ENCODE peak calls at places on chromosomes 5 and 9, in five cellular contexts. V, A, K, O and C are unnamed samples.
A peak's percentile ranks its signal among the peaks of the same experiment; 100 is the strongest.

GRCh38 chr9:2086971-2087370 is 71.8 kb downstream of the SMARCA2 start:
- DNase-seq in K (no peak), V (no peak), O (no peak), A (no peak), C (no peak)

GRCh38 chr5:127343866-127344265 is 53.3 kb downstream of the MEGF10 start:
- DNase-seq in O (no peak), A (no peak), K (no peak), V (no peak), C (no peak)

GRCh38 chr9:113580041-113580953 is 116.8 kb downstream of the RGS3 start:
- DNase-seq in V (no peak), A (no peak), K (peak; percentile 85), O (peak; percentile 50), C (peak; percentile 37)

GRCh38 chr9:133460405-133461175 is 812 bp downstream of the CACFD1 start:
- DNase-seq in K (no peak), O (no peak), A (peak; percentile 70), V (no peak), C (peak; percentile 23)

GRCh38 chr9:5939530-5939929 is 48.8 kb downstream of the MLANA start:
- DNase-seq in O (no peak), V (no peak), A (no peak), K (no peak), C (no peak)

GRCh38 chr5:62594364-62594984 is 15.9 kb downstream of the LRRC70 start:
- DNase-seq in V (no peak), K (no peak), O (no peak), A (no peak), C (no peak)

GRCh38 chr5:61575103-61575502 is 243.0 kb downstream of the ZSWIM6 start:
- DNase-seq in O (no peak), V (no peak), A (no peak), K (peak; percentile 78), C (peak; percentile 79)

GRCh38 chr9:109922617-109923260 is 142.7 kb downstream of the PALM2AKAP2 start:
- DNase-seq in O (no peak), K (no peak), V (no peak), A (no peak), C (no peak)

GRCh38 chr9:3528466-3528865 is 2.7 kb upstream of the RFX3 start:
- DNase-seq in V (no peak), K (no peak), O (no peak), A (peak; percentile 79), C (no peak)

GRCh38 chr5:170470275-170470674 is 33.5 kb upstream of the KCNIP1 start:
- DNase-seq in K (no peak), A (no peak), O (no peak), V (no peak), C (no peak)

GRCh38 chr5:53095931-53096525 is 13.5 kb downstream of the MOCS2 start:
- DNase-seq in K (peak; percentile 76), A (peak; percentile 41), V (peak; percentile 28), O (peak; percentile 52), C (peak; percentile 67)

GRCh38 chr9:92467511-92467910 is 14.8 kb downstream of the ASPN start:
- DNase-seq in V (no peak), K (no peak), O (no peak), A (no peak), C (no peak)

GRCh38 chr5:105740242-105740641 is 1930.5 kb downstream of the EFNA5 start:
- DNase-seq in V (no peak), O (no peak), A (no peak), K (no peak), C (peak; percentile 35)

GRCh38 chr5:14681236-14681752 is 16.8 kb downstream of the OTULIN start:
- DNase-seq in V (no peak), O (no peak), K (no peak), A (no peak), C (no peak)

GRCh38 chr5:42552597-42552996 is 129.4 kb downstream of the GHR start:
- DNase-seq in O (no peak), V (no peak), A (no peak), K (no peak), C (no peak)

GRCh38 chr5:145792840-145793239 is 42.3 kb downstream of the PRELID2 start:
- DNase-seq in K (no peak), A (no peak), O (no peak), V (no peak), C (no peak)

GRCh38 chr9:109652971-109653370 is 127.0 kb upstream of the PALM2AKAP2 start:
- DNase-seq in K (peak; percentile 67), V (no peak), A (no peak), O (no peak), C (peak; percentile 65)

GRCh38 chr9:114122152-114122615 is 23.1 kb upstream of the KIF12 start:
- DNase-seq in V (no peak), A (no peak), K (no peak), O (no peak), C (no peak)

GRCh38 chr5:42494414-42494813 is 71.2 kb downstream of the GHR start:
- DNase-seq in A (no peak), K (peak; percentile 34), V (no peak), O (no peak), C (no peak)

GRCh38 chr5:153792305-153792704 is 246.4 kb downstream of the FAM114A2 start:
- DNase-seq in O (no peak), K (no peak), A (no peak), V (no peak), C (no peak)

GRCh38 chr9:31824860-31825259 is 559.6 kb upstream of the ACO1 start:
- DNase-seq in V (no peak), K (no peak), A (peak; percentile 78), O (no peak), C (no peak)

GRCh38 chr5:126370796-126371718 is 52.2 kb upstream of the GRAMD2B start:
- DNase-seq in O (no peak), A (no peak), V (no peak), K (peak; percentile 61), C (peak; percentile 80)

GRCh38 chr9:113541019-113541900 is 77.7 kb downstream of the RGS3 start:
- DNase-seq in A (no peak), O (no peak), V (no peak), K (peak; percentile 22), C (peak; percentile 44)

GRCh38 chr5:88268414-88269184 is at the start of gene TMEM161B:
- DNase-seq in K (peak; percentile 78), V (peak; percentile 80), A (peak; percentile 86), O (peak; percentile 81), C (peak; percentile 92)

GRCh38 chr5:150763023-150763793 is 4.4 kb upstream of the DCTN4 start:
- DNase-seq in V (no peak), A (peak; percentile 12), K (peak; percentile 98), O (no peak), C (peak; percentile 72)

GRCh38 chr5:142544946-142545652 is 140.8 kb downstream of the FGF1 start:
- DNase-seq in O (no peak), A (no peak), K (peak; percentile 29), V (no peak), C (peak; percentile 43)

GRCh38 chr5:95960802-95961616 is 642 bp downstream of the ELL2 start:
- DNase-seq in V (peak; percentile 51), A (no peak), O (peak; percentile 88), K (peak; percentile 67), C (peak; percentile 84)

GRCh38 chr9:80437825-80438224 is 866.1 kb downstream of the TLE4 start:
- DNase-seq in V (no peak), O (no peak), K (no peak), A (no peak), C (no peak)

GRCh38 chr5:99061711-99062110 is 132.9 kb upstream of the CHD1 start:
- DNase-seq in O (no peak), K (peak; percentile 88), A (no peak), V (no peak), C (peak; percentile 67)